ENCODE peak calls at places on chromosomes 4 and X, in eight cellular contexts. One of them, this sample, is unnamed.

GRCh38 chr4:182918791-182919302 is 1.7 kb upstream of the DCTD start:
- DNase-seq in Caco-2: no peak
- DNase-seq in heart right ventricle: no peak
- DNase-seq in osteocyte: no peak
- DNase-seq in vagina: no peak
- DNase-seq in glutamatergic neuron: no peak
- DNase-seq in PC-3: no peak
- DNase-seq in RWPE1: no peak
- DNase-seq in this sample: no peak

GRCh38 chr4:55491486-55491885 is 55.2 kb downstream of the CLOCK start:
- DNase-seq in PC-3: no peak
- DNase-seq in glutamatergic neuron: no peak
- DNase-seq in heart right ventricle: no peak
- DNase-seq in Caco-2: no peak
- DNase-seq in RWPE1: no peak
- DNase-seq in osteocyte: no peak
- DNase-seq in vagina: no peak
- DNase-seq in this sample: no peak

GRCh38 chr4:43766648-43767047 is 682.0 kb downstream of the KCTD8 start:
- DNase-seq in heart right ventricle: no peak
- DNase-seq in Caco-2: no peak
- DNase-seq in RWPE1: no peak
- DNase-seq in glutamatergic neuron: no peak
- DNase-seq in vagina: no peak
- DNase-seq in PC-3: no peak
- DNase-seq in osteocyte: no peak
- DNase-seq in this sample: no peak

GRCh38 chrX:13662537-13662841 is 9.5 kb downstream of the TCEANC start:
- DNase-seq in RWPE1: no peak
- DNase-seq in heart right ventricle: no peak
- DNase-seq in Caco-2: no peak
- DNase-seq in osteocyte: no peak
- DNase-seq in vagina: no peak
- DNase-seq in PC-3: no peak
- DNase-seq in glutamatergic neuron: no peak
- DNase-seq in this sample: no peak

GRCh38 chr4:89253935-89254334 is 53.7 kb downstream of the GPRIN3 start:
- DNase-seq in glutamatergic neuron: no peak
- DNase-seq in PC-3: no peak
- DNase-seq in RWPE1: no peak
- DNase-seq in heart right ventricle: no peak
- DNase-seq in osteocyte: no peak
- DNase-seq in vagina: no peak
- DNase-seq in Caco-2: no peak
- DNase-seq in this sample: no peak

GRCh38 chr4:55086561-55086960 is 38.8 kb downstream of the KDR start:
- DNase-seq in RWPE1: no peak
- DNase-seq in glutamatergic neuron: no peak
- DNase-seq in Caco-2: no peak
- DNase-seq in PC-3: no peak
- DNase-seq in heart right ventricle: no peak
- DNase-seq in vagina: no peak
- DNase-seq in osteocyte: no peak
- DNase-seq in this sample: no peak

GRCh38 chr4:140400111-140400510 is 26.7 kb downstream of the SCOC start:
- DNase-seq in glutamatergic neuron: no peak
- DNase-seq in PC-3: no peak
- DNase-seq in osteocyte: no peak
- DNase-seq in vagina: no peak
- DNase-seq in RWPE1: no peak
- DNase-seq in Caco-2: no peak
- DNase-seq in heart right ventricle: no peak
- DNase-seq in this sample: no peak

GRCh38 chr4:148284526-148285193 is 157.6 kb downstream of the NR3C2 start:
- DNase-seq in RWPE1: no peak
- DNase-seq in heart right ventricle: no peak
- DNase-seq in Caco-2: no peak
- DNase-seq in PC-3: peak; percentile 6
- DNase-seq in glutamatergic neuron: no peak
- DNase-seq in osteocyte: no peak
- DNase-seq in vagina: no peak
- DNase-seq in this sample: no peak

GRCh38 chrX:100911731-100912130 is 17.0 kb downstream of the XKRX start:
- DNase-seq in RWPE1: peak; percentile 34
- DNase-seq in Caco-2: no peak
- DNase-seq in heart right ventricle: no peak
- DNase-seq in PC-3: peak; percentile 60
- DNase-seq in vagina: no peak
- DNase-seq in osteocyte: no peak
- DNase-seq in glutamatergic neuron: no peak
- DNase-seq in this sample: no peak

GRCh38 chr4:123055943-123056342 is 133.5 kb upstream of the NUDT6 start:
- DNase-seq in heart right ventricle: no peak
- DNase-seq in glutamatergic neuron: no peak
- DNase-seq in osteocyte: no peak
- DNase-seq in vagina: no peak
- DNase-seq in RWPE1: peak; percentile 26
- DNase-seq in Caco-2: no peak
- DNase-seq in PC-3: peak; percentile 23
- DNase-seq in this sample: peak; percentile 8

GRCh38 chr4:123064390-123064789 is 142.0 kb upstream of the NUDT6 start:
- DNase-seq in PC-3: peak; percentile 65
- DNase-seq in heart right ventricle: no peak
- DNase-seq in vagina: no peak
- DNase-seq in osteocyte: no peak
- DNase-seq in Caco-2: no peak
- DNase-seq in RWPE1: peak; percentile 74
- DNase-seq in glutamatergic neuron: no peak
- DNase-seq in this sample: no peak

DNA sequence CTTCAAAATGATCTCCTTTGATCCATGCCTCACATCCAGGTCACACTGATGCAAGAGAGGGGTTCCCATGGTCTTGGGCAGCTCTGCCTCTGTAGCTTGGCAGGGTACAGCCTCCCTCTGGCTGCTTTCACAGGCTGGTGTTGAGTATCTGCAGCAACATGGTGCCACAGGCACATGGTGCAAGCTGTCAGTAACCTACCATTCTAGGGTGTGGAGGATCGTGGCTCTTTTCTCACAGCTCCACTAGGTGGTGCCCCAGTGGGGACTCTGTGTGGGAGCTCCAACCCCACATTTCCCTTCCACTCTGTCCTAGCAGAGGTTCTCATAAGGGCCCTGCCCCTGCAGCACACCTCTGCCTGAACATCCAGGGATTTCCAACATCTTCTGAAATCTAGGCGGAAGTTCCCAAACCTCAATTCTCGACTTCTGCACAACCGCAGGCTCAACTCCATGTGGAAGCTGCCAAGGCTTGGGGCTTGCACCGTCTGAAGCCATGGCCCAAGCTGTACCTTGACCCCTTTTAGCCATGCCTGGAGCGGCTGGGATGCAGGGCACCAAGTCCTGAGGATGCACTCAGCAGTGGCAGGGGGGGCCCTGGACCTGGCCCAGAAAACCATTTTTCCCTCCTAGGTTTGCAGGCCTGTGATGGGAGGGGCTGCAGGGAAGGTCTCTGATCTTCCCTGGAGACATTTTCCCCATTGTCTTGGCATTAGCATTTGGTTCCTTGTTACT is 137.8 kb upstream of the NUDT6 start:
- DNase-seq in PC-3: no peak
- DNase-seq in heart right ventricle: no peak
- DNase-seq in glutamatergic neuron: no peak
- DNase-seq in Caco-2: no peak
- DNase-seq in osteocyte: no peak
- DNase-seq in RWPE1: no peak
- DNase-seq in vagina: no peak
- DNase-seq in this sample: no peak
- TF ChIP-seq CTCF in PC-3: no peak
- TF ChIP-seq CTCF in heart right ventricle: no peak
- TF ChIP-seq CTCF in glutamatergic neuron: no peak
- TF ChIP-seq CTCF in Caco-2: no peak
- TF ChIP-seq CTCF in osteocyte: no peak
- TF ChIP-seq CTCF in RWPE1: no peak
- TF ChIP-seq CTCF in vagina: no peak
- TF ChIP-seq CTCF in this sample: no peak

GRCh38 chr4:137065306-137065705 is 467.0 kb downstream of the PCDH18 start:
- DNase-seq in RWPE1: no peak
- DNase-seq in PC-3: no peak
- DNase-seq in Caco-2: no peak
- DNase-seq in glutamatergic neuron: no peak
- DNase-seq in vagina: no peak
- DNase-seq in heart right ventricle: no peak
- DNase-seq in osteocyte: no peak
- DNase-seq in this sample: peak; percentile 57

GRCh38 chr4:137070614-137071013 is 461.7 kb downstream of the PCDH18 start:
- DNase-seq in heart right ventricle: no peak
- DNase-seq in PC-3: no peak
- DNase-seq in osteocyte: no peak
- DNase-seq in glutamatergic neuron: no peak
- DNase-seq in RWPE1: no peak
- DNase-seq in vagina: no peak
- DNase-seq in Caco-2: no peak
- DNase-seq in this sample: no peak

GRCh38 chr4:137063961-137064360 is 468.3 kb downstream of the PCDH18 start:
- DNase-seq in RWPE1: no peak
- DNase-seq in PC-3: no peak
- DNase-seq in vagina: no peak
- DNase-seq in glutamatergic neuron: no peak
- DNase-seq in Caco-2: no peak
- DNase-seq in osteocyte: no peak
- DNase-seq in heart right ventricle: no peak
- DNase-seq in this sample: no peak

DNA sequence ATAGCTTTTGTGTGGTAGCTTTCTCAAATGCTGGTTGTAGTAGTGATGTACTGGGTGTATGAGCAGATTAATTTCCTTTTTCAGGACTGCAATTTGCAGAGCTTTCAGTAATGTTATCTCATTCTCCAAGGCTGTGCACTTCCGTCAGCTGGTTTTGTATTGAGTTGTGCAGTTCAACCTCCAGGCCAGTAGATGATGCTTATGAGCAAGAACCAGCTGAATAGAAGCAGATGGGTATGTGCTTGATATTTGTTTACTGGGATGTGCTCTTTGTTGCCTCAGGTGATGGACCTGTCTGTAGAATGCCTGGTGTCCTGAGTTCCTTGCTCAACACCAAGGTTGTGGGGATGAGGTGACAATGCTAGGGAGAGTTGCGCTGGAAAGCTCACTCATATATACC is 462.8 kb downstream of the PCDH18 start:
- DNase-seq in glutamatergic neuron: no peak
- DNase-seq in RWPE1: no peak
- DNase-seq in vagina: no peak
- DNase-seq in Caco-2: no peak
- DNase-seq in heart right ventricle: no peak
- DNase-seq in osteocyte: no peak
- DNase-seq in PC-3: no peak
- DNase-seq in this sample: no peak
- TF ChIP-seq CTCF in glutamatergic neuron: no peak
- TF ChIP-seq CTCF in RWPE1: no peak
- TF ChIP-seq CTCF in vagina: no peak
- TF ChIP-seq CTCF in Caco-2: peak; percentile 7
- TF ChIP-seq CTCF in heart right ventricle: no peak
- TF ChIP-seq CTCF in osteocyte: no peak
- TF ChIP-seq CTCF in PC-3: no peak
- TF ChIP-seq CTCF in this sample: no peak

GRCh38 chrX:104250470-104250869 is 4.3 kb downstream of the ESX1 start:
- DNase-seq in heart right ventricle: no peak
- DNase-seq in vagina: no peak
- DNase-seq in RWPE1: no peak
- DNase-seq in Caco-2: no peak
- DNase-seq in osteocyte: no peak
- DNase-seq in glutamatergic neuron: no peak
- DNase-seq in PC-3: no peak
- DNase-seq in this sample: no peak

GRCh38 chrX:104254442-104255115 is at the start of gene ESX1:
- DNase-seq in Caco-2: no peak
- DNase-seq in glutamatergic neuron: peak; percentile 27
- DNase-seq in RWPE1: no peak
- DNase-seq in osteocyte: no peak
- DNase-seq in PC-3: no peak
- DNase-seq in heart right ventricle: no peak
- DNase-seq in vagina: peak; percentile 31
- DNase-seq in this sample: no peak

GRCh38 chrX:104255465-104255864 is 732 bp upstream of the ESX1 start:
- DNase-seq in PC-3: no peak
- DNase-seq in glutamatergic neuron: no peak
- DNase-seq in heart right ventricle: no peak
- DNase-seq in RWPE1: no peak
- DNase-seq in osteocyte: no peak
- DNase-seq in vagina: peak; percentile 14
- DNase-seq in Caco-2: no peak
- DNase-seq in this sample: no peak

DNA sequence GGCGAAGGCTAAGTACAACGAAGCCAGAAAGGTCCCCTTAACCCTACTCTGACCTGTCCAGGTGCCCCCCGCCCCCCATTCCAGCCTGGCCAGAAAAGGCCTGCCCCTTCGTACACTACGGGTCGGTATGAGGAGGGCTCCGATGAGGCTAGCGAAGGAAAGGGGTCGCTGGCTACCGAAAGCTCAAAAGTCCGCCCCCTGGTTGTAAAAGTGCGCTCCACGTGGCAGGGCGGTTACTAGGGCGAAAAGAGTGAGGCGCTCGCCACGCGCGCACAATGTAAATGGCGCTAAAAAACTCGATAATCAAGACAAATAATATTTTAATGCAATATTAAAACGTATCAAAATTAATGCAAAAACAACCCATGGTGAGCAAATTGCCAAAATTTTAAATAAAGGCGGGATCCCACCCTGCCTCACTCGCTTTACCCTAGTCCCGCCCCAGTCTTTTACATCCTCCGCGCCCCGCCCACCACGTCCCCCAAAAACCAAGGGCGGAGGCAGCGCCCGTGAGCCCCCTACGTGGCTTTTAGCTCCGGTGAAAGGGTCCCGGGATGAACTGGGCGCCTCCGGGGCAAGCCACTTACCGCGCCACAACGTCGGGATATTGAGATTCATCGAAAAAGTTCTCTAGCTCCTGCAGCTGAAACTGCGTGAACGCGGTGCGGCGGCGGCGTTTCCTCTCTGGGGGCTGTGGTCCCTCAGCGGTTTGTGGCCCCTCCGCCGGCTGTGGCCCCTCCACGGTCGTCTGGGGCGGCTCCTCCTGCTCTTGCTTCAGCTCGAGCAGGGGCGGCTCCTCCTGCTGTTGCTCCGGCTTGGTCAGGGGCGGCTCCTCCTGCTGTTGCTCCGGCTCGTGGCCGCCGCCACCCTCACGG is 929 bp downstream of the ESX1 start:
- DNase-seq in osteocyte: no peak
- DNase-seq in vagina: peak; percentile 74
- DNase-seq in heart right ventricle: no peak
- DNase-seq in RWPE1: no peak
- DNase-seq in PC-3: no peak
- DNase-seq in glutamatergic neuron: peak; percentile 26
- DNase-seq in Caco-2: no peak
- DNase-seq in this sample: no peak
- TF ChIP-seq CTCF in osteocyte: peak; percentile 12
- TF ChIP-seq CTCF in vagina: no peak
- TF ChIP-seq CTCF in heart right ventricle: no peak
- TF ChIP-seq CTCF in RWPE1: no peak
- TF ChIP-seq CTCF in PC-3: no peak
- TF ChIP-seq CTCF in glutamatergic neuron: no peak
- TF ChIP-seq CTCF in Caco-2: no peak
- TF ChIP-seq CTCF in this sample: peak; percentile 19

GRCh38 chrX:29477878-29478277 is 737.5 kb upstream of the MAGEB2 start:
- DNase-seq in vagina: no peak
- DNase-seq in heart right ventricle: no peak
- DNase-seq in osteocyte: no peak
- DNase-seq in PC-3: no peak
- DNase-seq in Caco-2: no peak
- DNase-seq in glutamatergic neuron: no peak
- DNase-seq in RWPE1: no peak
- DNase-seq in this sample: no peak

GRCh38 chrX:29478336-29479069 is 736.9 kb upstream of the MAGEB2 start:
- DNase-seq in vagina: no peak
- DNase-seq in Caco-2: no peak
- DNase-seq in glutamatergic neuron: peak; percentile 21
- DNase-seq in RWPE1: peak; percentile 6
- DNase-seq in PC-3: peak; percentile 51
- DNase-seq in osteocyte: no peak
- DNase-seq in heart right ventricle: no peak
- DNase-seq in this sample: peak; percentile 7
- TF ChIP-seq CTCF in vagina: no peak
- TF ChIP-seq CTCF in Caco-2: peak; percentile 37
- TF ChIP-seq CTCF in glutamatergic neuron: peak; percentile 61
- TF ChIP-seq CTCF in RWPE1: peak; percentile 13
- TF ChIP-seq CTCF in PC-3: peak; percentile 66
- TF ChIP-seq CTCF in osteocyte: peak; percentile 58
- TF ChIP-seq CTCF in heart right ventricle: peak; percentile 40
- TF ChIP-seq CTCF in this sample: peak; percentile 64